ENCODE peak calls at places on chromosome 22, in eight cellular contexts. One of them, this sample, is unnamed.

GRCh38 chr22:48088926-48089536 is 1326.6 kb downstream of the TBC1D22A start:
- DNase-seq in Peyer's patch: no peak
- DNase-seq in breast epithelium: peak; percentile 39
- DNase-seq in IMR-90: no peak
- DNase-seq in tibial nerve: no peak
- DNase-seq in stomach: no peak
- DNase-seq in suprapubic skin: peak; percentile 70
- DNase-seq in H54: no peak
- DNase-seq in this sample: no peak

GRCh38 chr22:28963362-28963761 is 80.0 kb downstream of the ZNRF3 start:
- DNase-seq in Peyer's patch: no peak
- DNase-seq in breast epithelium: no peak
- DNase-seq in IMR-90: no peak
- DNase-seq in tibial nerve: no peak
- DNase-seq in stomach: no peak
- DNase-seq in suprapubic skin: no peak
- DNase-seq in H54: no peak
- DNase-seq in this sample: no peak

GRCh38 chr22:45170001-45170466 is 6.3 kb downstream of the NUP50 start:
- DNase-seq in Peyer's patch: no peak
- DNase-seq in breast epithelium: no peak
- DNase-seq in IMR-90: peak; percentile 44
- DNase-seq in tibial nerve: no peak
- DNase-seq in stomach: no peak
- DNase-seq in suprapubic skin: no peak
- DNase-seq in H54: no peak
- DNase-seq in this sample: peak; percentile 50

GRCh38 chr22:21734540-21735197 is 925 bp downstream of the YPEL1 start:
- DNase-seq in Peyer's patch: no peak
- DNase-seq in breast epithelium: no peak
- DNase-seq in IMR-90: no peak
- DNase-seq in tibial nerve: no peak
- DNase-seq in stomach: no peak
- DNase-seq in suprapubic skin: no peak
- DNase-seq in H54: no peak
- DNase-seq in this sample: peak; percentile 63

GRCh38 chr22:38403806-38404205 is 51.2 kb downstream of the KCNJ4 start:
- DNase-seq in Peyer's patch: no peak
- DNase-seq in breast epithelium: no peak
- DNase-seq in IMR-90: no peak
- DNase-seq in tibial nerve: no peak
- DNase-seq in stomach: no peak
- DNase-seq in suprapubic skin: no peak
- DNase-seq in H54: no peak
- DNase-seq in this sample: no peak

GRCh38 chr22:32079110-32080089 is 36.3 kb downstream of the SLC5A1 start:
- DNase-seq in Peyer's patch: no peak
- DNase-seq in breast epithelium: no peak
- DNase-seq in IMR-90: peak; percentile 68
- DNase-seq in tibial nerve: no peak
- DNase-seq in stomach: peak; percentile 35
- DNase-seq in suprapubic skin: no peak
- DNase-seq in H54: peak; percentile 51
- DNase-seq in this sample: no peak

GRCh38 chr22:22910272-22911240 is 22.9 kb downstream of the IGLL5 start:
- DNase-seq in Peyer's patch: no peak
- DNase-seq in breast epithelium: no peak
- DNase-seq in IMR-90: no peak
- DNase-seq in tibial nerve: no peak
- DNase-seq in stomach: no peak
- DNase-seq in suprapubic skin: no peak
- DNase-seq in H54: no peak
- DNase-seq in this sample: no peak

GRCh38 chr22:38760477-38761201 is 4.8 kb upstream of the SUN2 start:
- DNase-seq in Peyer's patch: no peak
- DNase-seq in breast epithelium: no peak
- DNase-seq in IMR-90: peak; percentile 43
- DNase-seq in tibial nerve: no peak
- DNase-seq in stomach: no peak
- DNase-seq in suprapubic skin: no peak
- DNase-seq in H54: peak; percentile 29
- DNase-seq in this sample: peak; percentile 80

GRCh38 chr22:35443790-35444684 is 44.1 kb downstream of the MCM5 start:
- DNase-seq in Peyer's patch: no peak
- DNase-seq in breast epithelium: no peak
- DNase-seq in IMR-90: no peak
- DNase-seq in tibial nerve: no peak
- DNase-seq in stomach: no peak
- DNase-seq in suprapubic skin: no peak
- DNase-seq in H54: no peak
- DNase-seq in this sample: no peak

GRCh38 chr22:33461698-33462434 is 403.7 kb upstream of the SYN3 start:
- DNase-seq in Peyer's patch: no peak
- DNase-seq in breast epithelium: no peak
- DNase-seq in IMR-90: no peak
- DNase-seq in tibial nerve: no peak
- DNase-seq in stomach: no peak
- DNase-seq in suprapubic skin: no peak
- DNase-seq in H54: no peak
- DNase-seq in this sample: no peak

GRCh38 chr22:22181515-22181959 is 63.0 kb upstream of the VPREB1 start:
- DNase-seq in Peyer's patch: no peak
- DNase-seq in breast epithelium: no peak
- DNase-seq in IMR-90: no peak
- DNase-seq in tibial nerve: no peak
- DNase-seq in stomach: no peak
- DNase-seq in suprapubic skin: no peak
- DNase-seq in H54: no peak
- DNase-seq in this sample: no peak

GRCh38 chr22:48639896-48640732 is 1187.6 kb downstream of the BRD1 start:
- DNase-seq in Peyer's patch: no peak
- DNase-seq in breast epithelium: no peak
- DNase-seq in IMR-90: no peak
- DNase-seq in tibial nerve: no peak
- DNase-seq in stomach: no peak
- DNase-seq in suprapubic skin: no peak
- DNase-seq in H54: no peak
- DNase-seq in this sample: no peak

GRCh38 chr22:47645450-47645914 is 883.0 kb downstream of the TBC1D22A start:
- DNase-seq in Peyer's patch: no peak
- DNase-seq in breast epithelium: no peak
- DNase-seq in IMR-90: no peak
- DNase-seq in tibial nerve: no peak
- DNase-seq in stomach: no peak
- DNase-seq in suprapubic skin: no peak
- DNase-seq in H54: no peak
- DNase-seq in this sample: no peak

GRCh38 chr22:37043828-37044538 is 7.6 kb upstream of the KCTD17 start:
- DNase-seq in Peyer's patch: peak; percentile 90
- DNase-seq in breast epithelium: peak; percentile 71
- DNase-seq in IMR-90: peak; percentile 28
- DNase-seq in tibial nerve: peak; percentile 12
- DNase-seq in stomach: peak; percentile 88
- DNase-seq in suprapubic skin: no peak
- DNase-seq in H54: peak; percentile 57
- DNase-seq in this sample: peak; percentile 82

GRCh38 chr22:46043816-46044717 is 67.1 kb upstream of the WNT7B start:
- DNase-seq in Peyer's patch: peak; percentile 72
- DNase-seq in breast epithelium: peak; percentile 78
- DNase-seq in IMR-90: no peak
- DNase-seq in tibial nerve: no peak
- DNase-seq in stomach: peak; percentile 54
- DNase-seq in suprapubic skin: peak; percentile 78
- DNase-seq in H54: no peak
- DNase-seq in this sample: no peak

GRCh38 chr22:36862251-36863242 is 1.7 kb downstream of the NCF4 start:
- DNase-seq in Peyer's patch: no peak
- DNase-seq in breast epithelium: no peak
- DNase-seq in IMR-90: no peak
- DNase-seq in tibial nerve: no peak
- DNase-seq in stomach: peak; percentile 31
- DNase-seq in suprapubic skin: no peak
- DNase-seq in H54: no peak
- DNase-seq in this sample: peak; percentile 90

GRCh38 chr22:48695251-48695650 is 1132.4 kb downstream of the BRD1 start:
- DNase-seq in Peyer's patch: no peak
- DNase-seq in breast epithelium: no peak
- DNase-seq in IMR-90: no peak
- DNase-seq in tibial nerve: no peak
- DNase-seq in stomach: no peak
- DNase-seq in suprapubic skin: no peak
- DNase-seq in H54: no peak
- DNase-seq in this sample: no peak

GRCh38 chr22:33757443-33758124 is 162.7 kb downstream of the LARGE1 start:
- DNase-seq in Peyer's patch: no peak
- DNase-seq in breast epithelium: no peak
- DNase-seq in IMR-90: no peak
- DNase-seq in tibial nerve: no peak
- DNase-seq in stomach: no peak
- DNase-seq in suprapubic skin: no peak
- DNase-seq in H54: no peak
- DNase-seq in this sample: no peak

GRCh38 chr22:49354516-49355205 is 473.0 kb downstream of the BRD1 start:
- DNase-seq in Peyer's patch: no peak
- DNase-seq in breast epithelium: no peak
- DNase-seq in IMR-90: no peak
- DNase-seq in tibial nerve: no peak
- DNase-seq in stomach: peak; percentile 21
- DNase-seq in suprapubic skin: peak; percentile 43
- DNase-seq in H54: no peak
- DNase-seq in this sample: no peak

GRCh38 chr22:30575011-30575671 is 676 bp upstream of the GAL3ST1 start:
- DNase-seq in Peyer's patch: peak; percentile 41
- DNase-seq in breast epithelium: no peak
- DNase-seq in IMR-90: peak; percentile 70
- DNase-seq in tibial nerve: peak; percentile 8
- DNase-seq in stomach: peak; percentile 75
- DNase-seq in suprapubic skin: no peak
- DNase-seq in H54: no peak
- DNase-seq in this sample: no peak

GRCh38 chr22:29716814-29717213 is 3.0 kb upstream of the CABP7 start:
- DNase-seq in Peyer's patch: no peak
- DNase-seq in breast epithelium: no peak
- DNase-seq in IMR-90: peak; percentile 80
- DNase-seq in tibial nerve: peak; percentile 38
- DNase-seq in stomach: peak; percentile 57
- DNase-seq in suprapubic skin: no peak
- DNase-seq in H54: peak; percentile 49
- DNase-seq in this sample: peak; percentile 73

GRCh38 chr22:50523806-50524663 is 1.4 kb downstream of the SCO2 start:
- DNase-seq in Peyer's patch: peak; percentile 71
- DNase-seq in breast epithelium: no peak
- DNase-seq in IMR-90: no peak
- DNase-seq in tibial nerve: no peak
- DNase-seq in stomach: no peak
- DNase-seq in suprapubic skin: no peak
- DNase-seq in H54: no peak
- DNase-seq in this sample: no peak
- TF ChIP-seq POLR2A in Peyer's patch: no peak
- TF ChIP-seq POLR2A in breast epithelium: no peak
- TF ChIP-seq POLR2A in IMR-90: no peak
- TF ChIP-seq POLR2A in tibial nerve: no peak
- TF ChIP-seq POLR2A in stomach: no peak
- TF ChIP-seq POLR2A in suprapubic skin: no peak
- TF ChIP-seq POLR2A in H54: no peak
- TF ChIP-seq POLR2A in this sample: no peak

DNA sequence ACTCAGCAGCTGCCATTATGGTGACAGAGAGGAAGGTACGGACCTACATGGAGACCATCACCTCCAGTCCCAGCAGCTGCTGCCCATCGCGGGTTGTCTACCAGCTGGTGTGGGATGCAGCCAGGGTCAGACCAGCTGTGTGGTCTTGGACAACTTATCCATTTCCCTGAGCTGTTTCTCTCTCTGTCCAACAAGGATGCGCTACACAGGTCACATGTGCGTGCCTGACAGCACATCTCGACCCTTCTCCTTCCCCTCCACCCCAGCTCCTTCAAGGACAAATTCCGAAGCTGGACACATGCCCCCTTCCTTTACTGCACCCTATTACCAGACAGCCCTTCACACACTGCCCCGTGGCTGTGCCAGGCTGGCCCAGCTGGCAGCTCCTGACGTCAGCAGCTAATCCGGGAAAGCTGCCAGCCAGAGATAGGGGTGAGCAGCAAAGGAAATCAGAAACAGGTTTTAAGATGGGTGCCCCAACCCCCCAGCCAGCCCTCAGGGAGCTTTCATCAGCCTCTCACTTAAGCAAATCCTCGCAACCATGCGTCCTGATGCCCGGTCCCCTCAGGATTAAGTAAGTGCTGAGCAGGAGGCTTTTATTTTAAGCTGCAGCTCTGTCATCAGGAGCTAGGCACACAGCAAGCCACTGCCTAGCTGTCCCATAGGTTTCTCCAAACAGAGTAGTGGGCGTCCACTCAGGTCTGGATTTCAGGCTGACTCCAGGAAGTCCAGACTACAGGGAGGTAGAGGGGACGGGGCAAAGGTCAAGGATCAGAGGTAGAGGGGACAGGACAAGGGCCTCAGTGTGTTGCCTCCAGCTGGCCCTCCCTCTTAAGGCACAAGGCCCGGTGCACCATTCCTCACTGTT is 20.3 kb downstream of the TEF start:
- DNase-seq in Peyer's patch: peak; percentile 82
- DNase-seq in breast epithelium: no peak
- DNase-seq in IMR-90: peak; percentile 79
- DNase-seq in tibial nerve: peak; percentile 44
- DNase-seq in stomach: peak; percentile 95
- DNase-seq in suprapubic skin: no peak
- DNase-seq in H54: peak; percentile 69
- DNase-seq in this sample: no peak
- TF ChIP-seq POLR2A in Peyer's patch: no peak
- TF ChIP-seq POLR2A in breast epithelium: no peak
- TF ChIP-seq POLR2A in IMR-90: no peak
- TF ChIP-seq POLR2A in tibial nerve: no peak
- TF ChIP-seq POLR2A in stomach: peak; percentile 51
- TF ChIP-seq POLR2A in suprapubic skin: no peak
- TF ChIP-seq POLR2A in H54: no peak
- TF ChIP-seq POLR2A in this sample: no peak

GRCh38 chr22:41525450-41526225 is 18.6 kb downstream of the POLR3H start:
- DNase-seq in Peyer's patch: no peak
- DNase-seq in breast epithelium: no peak
- DNase-seq in IMR-90: no peak
- DNase-seq in tibial nerve: no peak
- DNase-seq in stomach: no peak
- DNase-seq in suprapubic skin: no peak
- DNase-seq in H54: no peak
- DNase-seq in this sample: no peak
- TF ChIP-seq POLR2A in Peyer's patch: no peak
- TF ChIP-seq POLR2A in breast epithelium: no peak
- TF ChIP-seq POLR2A in IMR-90: no peak
- TF ChIP-seq POLR2A in tibial nerve: no peak
- TF ChIP-seq POLR2A in stomach: no peak
- TF ChIP-seq POLR2A in suprapubic skin: no peak
- TF ChIP-seq POLR2A in H54: no peak
- TF ChIP-seq POLR2A in this sample: no peak

DNA sequence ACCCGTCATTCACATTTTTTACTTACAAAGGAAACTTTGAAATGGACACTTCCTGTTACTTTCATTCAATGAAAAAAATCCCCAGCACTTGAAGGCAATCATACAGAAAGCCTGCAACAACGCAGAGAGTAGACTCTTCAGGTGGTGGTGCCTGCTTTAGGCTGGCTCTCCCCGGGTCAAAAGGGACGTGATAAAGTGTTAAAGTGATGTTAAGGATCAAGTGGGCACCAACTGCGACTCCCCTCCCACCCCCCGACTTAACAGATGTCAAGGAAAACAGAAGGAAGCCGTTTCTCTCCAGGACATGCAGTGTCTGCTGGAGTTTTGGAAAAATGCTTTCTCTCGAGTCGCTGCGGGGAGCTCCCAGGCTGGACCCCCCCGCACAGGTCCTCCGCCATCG is 414 bp upstream of the PNPLA3 start:
- DNase-seq in Peyer's patch: no peak
- DNase-seq in breast epithelium: no peak
- DNase-seq in IMR-90: no peak
- DNase-seq in tibial nerve: no peak
- DNase-seq in stomach: no peak
- DNase-seq in suprapubic skin: no peak
- DNase-seq in H54: no peak
- DNase-seq in this sample: peak; percentile 38
- TF ChIP-seq POLR2A in Peyer's patch: no peak
- TF ChIP-seq POLR2A in breast epithelium: no peak
- TF ChIP-seq POLR2A in IMR-90: no peak
- TF ChIP-seq POLR2A in tibial nerve: no peak
- TF ChIP-seq POLR2A in stomach: no peak
- TF ChIP-seq POLR2A in suprapubic skin: no peak
- TF ChIP-seq POLR2A in H54: no peak
- TF ChIP-seq POLR2A in this sample: no peak